ENCODE peak calls at places on chromosome 5, in four cellular contexts. C, Q, W and T are unnamed samples.

GRCh38 chr5:33984671-33985124 is at the start of gene SLC45A2:
- DNase-seq in C (no peak), Q (no peak), W (peak), T (no peak)

GRCh38 chr5:42306287-42306686 is 117.0 kb upstream of the GHR start:
- DNase-seq in Q (no peak), C (no peak), W (no peak), T (no peak)

GRCh38 chr5:169126376-169127043 is 174.4 kb downstream of the SLIT3 start:
- DNase-seq in Q (no peak), W (no peak), C (no peak), T (no peak)

GRCh38 chr5:149188383-149188782 is 47.1 kb downstream of the ABLIM3 start:
- DNase-seq in Q (no peak), C (no peak), W (no peak), T (no peak)

GRCh38 chr5:53983568-53984465 is 326.6 kb downstream of the ARL15 start:
- DNase-seq in C (no peak), W (no peak), Q (no peak), T (peak)

GRCh38 chr5:43396762-43397304 is 15.4 kb downstream of the CCL28 start:
- DNase-seq in W (no peak), C (peak), Q (no peak), T (peak)

GRCh38 chr5:126043684-126044083 is 379.5 kb upstream of the GRAMD2B start:
- DNase-seq in C (no peak), W (peak), Q (no peak), T (no peak)

GRCh38 chr5:56951131-56951945 is 585 bp downstream of the MIER3 start:
- DNase-seq in C (peak), W (no peak), Q (peak), T (peak)

GRCh38 chr5:65070026-65070425 is 301.3 kb downstream of the CWC27 start:
- DNase-seq in Q (no peak), W (no peak), C (no peak), T (no peak)

GRCh38 chr5:56447232-56447631 is 214.1 kb upstream of the ANKRD55 start:
- DNase-seq in C (no peak), W (no peak), Q (no peak), T (no peak)

GRCh38 chr5:1103505-1104326 is 8.1 kb downstream of the SLC12A7 start:
- DNase-seq in Q (no peak), C (peak), W (no peak), T (no peak)

GRCh38 chr5:16709691-16710420 is 93.1 kb upstream of the RETREG1 start:
- DNase-seq in C (no peak), W (no peak), Q (no peak), T (no peak)
- H3K27ac ChIP-seq in C (no peak), W (no peak), Q (no peak), T (no peak)

DNA sequence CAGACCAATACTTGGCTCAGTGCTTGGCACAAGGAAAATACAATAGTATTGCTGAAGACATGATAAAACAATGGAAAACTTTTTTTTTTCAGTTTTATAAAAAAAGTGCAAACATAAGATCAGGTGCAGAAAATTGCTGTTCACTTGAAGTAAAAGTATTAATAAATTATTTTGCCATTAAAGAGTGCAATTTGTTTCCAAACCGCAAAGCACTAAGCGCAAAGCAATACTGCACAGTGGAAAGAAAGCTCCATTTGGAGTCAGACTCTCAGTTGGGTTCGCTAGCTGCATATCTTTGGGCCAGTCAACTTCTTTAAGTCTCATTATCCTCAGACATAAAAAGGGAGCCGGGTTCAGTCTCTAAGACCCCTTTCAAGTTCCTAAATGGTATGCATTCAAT is 45.8 kb downstream of the MEF2C start:
- DNase-seq in C (no peak), Q (no peak), W (no peak), T (no peak)
- H3K27ac ChIP-seq in C (no peak), Q (no peak), W (no peak), T (no peak)

GRCh38 chr5:16957305-16958165 is 21.4 kb upstream of the MYO10 start:
- DNase-seq in C (no peak), Q (peak), W (peak), T (peak)
- H3K27ac ChIP-seq in C (no peak), Q (peak), W (peak), T (peak)

DNA sequence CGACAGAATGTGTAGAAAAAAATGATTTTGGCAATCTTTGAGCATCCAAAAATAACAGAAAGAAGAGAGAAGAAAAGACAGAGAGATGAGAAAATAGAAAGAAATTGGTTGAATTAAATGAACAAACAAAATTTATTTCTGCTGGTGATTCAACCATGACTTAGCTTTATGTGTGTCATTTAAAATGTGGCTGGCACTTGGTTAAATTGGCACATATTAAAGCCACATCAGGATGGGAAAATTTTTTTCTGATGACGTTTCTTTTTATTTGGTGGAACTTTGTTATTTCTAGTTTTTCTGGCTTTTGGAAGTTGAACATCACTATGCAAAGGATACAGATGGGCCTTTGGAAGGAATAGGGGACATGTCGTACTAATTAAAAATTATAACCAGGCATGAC is 35.7 kb upstream of the NREP start:
- DNase-seq in Q (no peak), C (no peak), W (no peak), T (no peak)
- H3K27ac ChIP-seq in Q (no peak), C (no peak), W (no peak), T (no peak)

GRCh38 chr5:72786676-72787075 is 29.8 kb upstream of the TNPO1 start:
- DNase-seq in Q (no peak), C (no peak), W (no peak), T (no peak)
- H3K27ac ChIP-seq in Q (no peak), C (no peak), W (no peak), T (no peak)

GRCh38 chr5:93325946-93326345 is 255.1 kb downstream of the NR2F1-AS1 start:
- DNase-seq in W (no peak), Q (no peak), C (no peak), T (no peak)

GRCh38 chr5:93328833-93329232 is 252.2 kb downstream of the NR2F1-AS1 start:
- DNase-seq in Q (no peak), C (no peak), W (no peak), T (no peak)

GRCh38 chr5:93320920-93321319 is 260.1 kb downstream of the NR2F1-AS1 start:
- DNase-seq in Q (no peak), C (no peak), W (no peak), T (no peak)

DNA sequence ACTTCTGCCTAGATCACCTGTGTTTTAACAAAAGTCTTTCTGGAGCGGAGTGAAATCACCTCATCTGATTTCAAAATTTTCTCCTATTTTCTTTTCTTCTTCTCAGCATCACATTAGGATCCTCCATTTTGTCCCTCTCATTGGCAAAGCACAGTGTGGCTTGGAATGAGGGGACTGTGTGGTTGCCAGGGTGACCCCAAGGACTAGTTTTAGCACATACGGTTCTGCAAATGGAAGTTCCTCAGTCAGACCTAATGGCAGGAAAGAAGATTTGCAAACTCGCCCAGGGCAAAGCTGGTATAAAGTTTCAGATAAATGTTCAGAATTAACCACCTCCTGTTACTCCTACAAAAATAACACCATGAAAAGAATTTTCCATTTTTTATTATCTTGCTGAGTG is 258.0 kb downstream of the NR2F1-AS1 start:
- DNase-seq in Q (no peak), W (no peak), C (no peak), T (no peak)
- H3K27ac ChIP-seq in Q (no peak), W (no peak), C (no peak), T (no peak)

GRCh38 chr5:109987970-109988369 is 298.2 kb downstream of the MAN2A1 start:
- DNase-seq in W (no peak), C (no peak), Q (no peak), T (no peak)
- H3K27ac ChIP-seq in W (peak), C (no peak), Q (no peak), T (no peak)

DNA sequence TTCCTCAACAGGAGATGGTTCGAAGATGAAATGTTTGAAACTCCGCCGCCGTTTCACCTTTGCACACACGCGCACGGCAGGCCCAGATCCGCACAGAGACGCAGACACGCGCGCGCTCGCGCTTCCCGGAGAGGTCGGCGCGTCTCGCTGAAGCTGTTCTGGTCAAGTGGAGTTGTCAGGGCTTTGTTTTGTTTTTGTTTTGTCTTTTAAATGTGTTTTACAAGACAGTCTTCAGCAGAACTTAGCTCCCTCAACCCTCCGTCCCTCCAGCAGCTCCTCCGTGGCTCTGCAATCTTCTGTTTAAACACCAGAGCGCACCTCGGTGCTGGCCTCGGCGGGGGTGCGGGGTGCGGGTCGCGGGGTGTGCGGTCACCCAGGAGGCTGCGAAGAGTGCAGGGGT is 5.3 kb upstream of the IRX2 start:
- DNase-seq in Q (no peak), W (no peak), C (no peak), T (no peak)
- H3K27ac ChIP-seq in Q (no peak), W (no peak), C (no peak), T (peak)